ENCODE peak calls at places on chromosome 22, in eight cellular contexts. C, V, J, N, L, M, A and X are unnamed samples.
A peak's percentile ranks its signal among the peaks of the same experiment; 100 is the strongest.

GRCh38 chr22:45006873-45007246 is 2.9 kb downstream of the PHF21B start:
- DNase-seq in C (no peak), M (no peak), J (no peak), A (no peak), V (peak; percentile 25), L (peak; percentile 71), N (no peak), X (no peak)

GRCh38 chr22:47633111-47633510 is 870.7 kb downstream of the TBC1D22A start:
- DNase-seq in A (no peak), V (no peak), C (no peak), J (no peak), L (no peak), N (no peak), M (no peak), X (no peak)

GRCh38 chr22:39317084-39317755 is 2.2 kb downstream of the RPL3 start:
- DNase-seq in M (no peak), J (no peak), C (no peak), N (peak; percentile 58), L (no peak), A (peak; percentile 22), V (no peak), X (no peak)

GRCh38 chr22:42286205-42286604 is 15.8 kb upstream of the TCF20 start:
- DNase-seq in L (no peak), M (no peak), C (no peak), J (no peak), V (no peak), N (no peak), A (no peak), X (no peak)

GRCh38 chr22:47629273-47629711 is 866.8 kb downstream of the TBC1D22A start:
- DNase-seq in C (no peak), J (no peak), L (no peak), V (no peak), M (peak; percentile 61), A (no peak), N (peak; percentile 35), X (no peak)

GRCh38 chr22:32079110-32080089 is 36.3 kb downstream of the SLC5A1 start:
- DNase-seq in J (peak; percentile 36), C (peak; percentile 70), M (no peak), V (no peak), L (no peak), A (peak; percentile 77), N (peak; percentile 69), X (peak; percentile 8)

GRCh38 chr22:35596821-35597220 is 20.3 kb downstream of the MB start:
- DNase-seq in A (no peak), N (no peak), J (no peak), C (no peak), M (peak; percentile 23), V (peak; percentile 72), L (peak; percentile 92), X (no peak)

GRCh38 chr22:32466496-32466895 is 2.2 kb upstream of the BPIFC start:
- DNase-seq in M (no peak), L (no peak), V (no peak), J (no peak), A (no peak), C (no peak), N (no peak), X (no peak)

GRCh38 chr22:26648011-26648497 is 9.3 kb upstream of the MIAT start:
- DNase-seq in J (no peak), C (no peak), M (no peak), L (no peak), N (peak; percentile 77), A (no peak), V (no peak), X (no peak)

GRCh38 chr22:48418831-48419230 is 1408.8 kb downstream of the BRD1 start:
- DNase-seq in L (no peak), A (no peak), C (no peak), M (no peak), V (no peak), N (peak; percentile 10), J (no peak), X (no peak)

GRCh38 chr22:32949719-32950118 is 108.5 kb downstream of the SYN3 start:
- DNase-seq in L (no peak), V (no peak), C (no peak), N (no peak), J (no peak), A (no peak), M (no peak), X (no peak)

GRCh38 chr22:39227542-39228272 is 17.1 kb downstream of the PDGFB start:
- DNase-seq in A (no peak), N (no peak), L (no peak), M (peak; percentile 34), J (no peak), V (no peak), C (no peak), X (no peak)

GRCh38 chr22:24473278-24473677 is 21.9 kb upstream of the UPB1 start:
- DNase-seq in N (no peak), C (no peak), J (no peak), A (no peak), V (no peak), M (no peak), L (no peak), X (no peak)

GRCh38 chr22:39138357-39138997 is 14.0 kb downstream of the CBX7 start:
- DNase-seq in C (no peak), M (no peak), A (no peak), V (no peak), L (peak; percentile 46), J (no peak), N (peak; percentile 52), X (no peak)

GRCh38 chr22:42388130-42388797 is 43.9 kb downstream of the NFAM1 start:
- DNase-seq in C (no peak), L (no peak), M (no peak), A (peak; percentile 9), V (no peak), N (no peak), J (no peak), X (no peak)

GRCh38 chr22:47307326-47307725 is 544.9 kb downstream of the TBC1D22A start:
- DNase-seq in A (peak; percentile 51), L (no peak), M (no peak), N (no peak), V (no peak), J (no peak), C (peak; percentile 24), X (no peak)

GRCh38 chr22:49632199-49633009 is 195.3 kb downstream of the BRD1 start:
- DNase-seq in C (peak; percentile 50), M (peak; percentile 83), J (peak; percentile 4), L (peak; percentile 76), N (peak; percentile 92), V (peak; percentile 47), A (peak; percentile 73), X (no peak)
- H3K4me3 ChIP-seq in C (peak overlapping the region; percentile 15), M (peak overlapping the region; percentile 52), J (peak overlapping the region; percentile 37), L (peak overlapping the region; percentile 38), N (peak overlapping the region; percentile 75), V (peak overlapping the region; percentile 62), A (peak overlapping the region; percentile 67), X (peak overlapping the region; percentile 21)

GRCh38 chr22:37045958-37046357 is 5.6 kb upstream of the KCTD17 start:
- DNase-seq in C (peak; percentile 29), A (peak; percentile 18), M (no peak), J (no peak), L (no peak), V (no peak), N (peak; percentile 62), X (no peak)
- TF ChIP-seq CTCF in C (peak; percentile 67), A (peak; percentile 53), M (peak; percentile 25), J (peak; percentile 80), L (no peak), V (peak; percentile 43), N (peak; percentile 86), X (peak; percentile 47)

GRCh38 chr22:37283393-37283937 is 1.2 kb downstream of the CYTH4 start:
- DNase-seq in M (no peak), J (no peak), N (no peak), A (no peak), C (no peak), L (no peak), V (no peak), X (no peak)

GRCh38 chr22:37284807-37285355 is 2.6 kb downstream of the CYTH4 start:
- DNase-seq in L (peak; percentile 80), A (no peak), V (peak; percentile 49), M (no peak), J (no peak), C (no peak), N (peak; percentile 54), X (no peak)

GRCh38 chr22:37285937-37286336 is 3.6 kb downstream of the CYTH4 start:
- DNase-seq in N (no peak), A (no peak), V (no peak), J (no peak), M (no peak), C (no peak), L (no peak), X (no peak)

GRCh38 chr22:37282385-37282677 is at the start of gene CYTH4:
- DNase-seq in V (peak; percentile 64), C (no peak), N (no peak), J (no peak), L (peak; percentile 80), M (peak; percentile 89), A (peak; percentile 58), X (no peak)

GRCh38 chr22:37284126-37284806 is 2.0 kb downstream of the CYTH4 start:
- DNase-seq in N (no peak), M (no peak), V (no peak), A (no peak), L (no peak), C (no peak), J (no peak), X (no peak)
- H3K4me3 ChIP-seq in N (no peak overlapping the region), M (peak overlapping the region; percentile 24), V (peak overlapping the region; percentile 51), A (no peak overlapping the region), L (peak overlapping the region; percentile 42), C (no peak overlapping the region), J (no peak overlapping the region), X (no peak overlapping the region)

GRCh38 chr22:20207277-20208025 is 56.6 kb upstream of the CCDC188 start:
- DNase-seq in A (no peak), L (no peak), M (no peak), N (no peak), J (no peak), V (no peak), C (no peak), X (no peak)

GRCh38 chr22:20205964-20206708 is 55.3 kb upstream of the CCDC188 start:
- DNase-seq in C (peak; percentile 54), J (no peak), A (peak; percentile 48), M (peak; percentile 89), L (peak; percentile 74), V (peak; percentile 67), N (peak; percentile 76), X (no peak)

GRCh38 chr22:20204821-20205220 is 54.0 kb upstream of the CCDC188 start:
- DNase-seq in N (no peak), V (no peak), C (no peak), M (no peak), A (no peak), L (no peak), J (no peak), X (no peak)

GRCh38 chr22:20205464-20205963 is 54.7 kb upstream of the CCDC188 start:
- DNase-seq in V (no peak), C (no peak), M (no peak), A (no peak), J (no peak), L (no peak), N (no peak), X (no peak)

DNA sequence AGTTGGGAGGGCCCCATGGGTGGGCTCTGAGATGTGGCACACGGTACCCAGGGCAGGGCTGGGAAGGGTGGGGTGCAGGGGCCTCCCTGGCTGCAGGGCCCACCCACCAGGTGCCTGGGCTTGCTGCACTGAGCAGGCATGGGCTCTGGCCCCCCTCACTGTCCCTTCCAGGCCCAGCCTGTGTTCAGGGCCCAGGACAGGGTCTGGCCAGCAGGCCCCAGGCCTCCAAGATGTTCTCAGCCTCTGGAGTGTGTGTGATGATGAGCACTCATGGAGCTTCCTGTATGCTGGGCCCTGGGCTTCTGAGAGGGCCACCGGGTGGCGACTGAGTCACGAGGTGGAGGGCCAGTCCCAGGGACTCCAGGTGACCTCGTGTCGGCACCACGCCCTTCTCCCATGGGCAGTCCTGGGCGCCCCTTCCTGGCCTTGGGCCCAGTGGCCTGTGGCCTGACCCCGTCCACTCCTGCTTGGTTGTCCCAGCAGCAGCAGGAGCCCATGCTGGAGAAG is 55.9 kb upstream of the CCDC188 start:
- DNase-seq in J (no peak), A (no peak), V (no peak), C (no peak), L (no peak), M (no peak), N (peak; percentile 58), X (no peak)
- TF ChIP-seq CTCF in J (no peak), A (no peak), V (no peak), C (no peak), L (no peak), M (no peak), N (no peak), X (peak; percentile 22)